ENCODE peak calls at places on chromosomes 3 and 15, in five cellular contexts. C, M, V, P and S are unnamed samples. For H3K4me1, the result is how much of the 10 kb centered on the place peaks cover.

GRCh38 chr3:31743690-31744089 is 211.0 kb downstream of the STT3B start:
- DNase-seq in M (no peak), P (no peak), C (no peak), V (no peak), S (peak)

GRCh38 chr3:132343018-132343612 is 25.9 kb downstream of the ACP3 start:
- DNase-seq in M (peak), C (peak), P (no peak), V (peak), S (no peak)

GRCh38 chr3:78497025-78497424 is 1270.8 kb downstream of the ROBO1 start:
- DNase-seq in M (no peak), P (no peak), V (no peak), C (no peak), S (peak)

GRCh38 chr3:173065543-173065970 is 75.5 kb downstream of the SPATA16 start:
- DNase-seq in V (peak), P (no peak), C (peak), M (no peak), S (no peak)

GRCh38 chr15:90167121-90167520 is 34.0 kb upstream of the SEMA4B start:
- DNase-seq in M (no peak), V (no peak), P (no peak), C (no peak), S (no peak)

GRCh38 chr15:84775867-84776449 is 27.6 kb downstream of the ZNF592 start:
- DNase-seq in V (no peak), M (no peak), C (no peak), P (no peak), S (no peak)

GRCh38 chr3:176293277-176293676 is 904.0 kb downstream of the TBL1XR1 start:
- DNase-seq in M (no peak), P (no peak), C (peak), V (no peak), S (no peak)

GRCh38 chr15:95718441-95718840 is 612.1 kb upstream of the NR2F2 start:
- DNase-seq in M (no peak), P (no peak), V (no peak), C (no peak), S (peak)

GRCh38 chr3:182618981-182619591 is 174.2 kb upstream of the ATP11B start:
- DNase-seq in P (no peak), V (peak), C (peak), M (no peak), S (no peak)

GRCh38 chr3:50242778-50243551 is 7.0 kb downstream of the GNAI2 start:
- DNase-seq in V (no peak), C (peak), M (peak), P (no peak), S (peak)

GRCh38 chr3:156614642-156615511 is 59.5 kb upstream of the TIPARP start:
- DNase-seq in V (peak), P (no peak), C (peak), M (peak), S (no peak)

GRCh38 chr3:172083995-172084409 is 44.6 kb downstream of the FNDC3B start:
- DNase-seq in M (no peak), P (no peak), C (no peak), V (no peak), S (no peak)

GRCh38 chr3:1766384-1766783 is 332.3 kb upstream of the CNTN4 start:
- DNase-seq in P (no peak), C (no peak), M (no peak), V (no peak), S (no peak)

GRCh38 chr3:84946240-84946639 is 12.5 kb upstream of the CADM2 start:
- DNase-seq in P (no peak), M (peak), V (peak), C (no peak), S (no peak)

GRCh38 chr15:99128411-99128810 is 23.5 kb downstream of the SYNM start:
- DNase-seq in M (no peak), P (no peak), C (no peak), V (no peak), S (no peak)

GRCh38 chr15:34239151-34239761 is 14.4 kb downstream of the EMC4 start:
- DNase-seq in P (no peak), V (peak), C (peak), M (peak), S (no peak)

GRCh38 chr15:50675524-50676144 is 11.0 kb downstream of the TRPM7 start:
- DNase-seq in M (peak), C (peak), P (no peak), V (peak), S (no peak)

GRCh38 chr3:15040844-15041243 is 24.3 kb downstream of the MRPS25 start:
- DNase-seq in M (no peak), V (no peak), C (peak), P (no peak), S (no peak)

GRCh38 chr3:13484861-13485590 is 4.9 kb downstream of the HDAC11 start:
- DNase-seq in V (peak), C (no peak), P (no peak), M (no peak), S (peak)

GRCh38 chr15:99507732-99508571 is 57.8 kb upstream of the MEF2A start:
- DNase-seq in P (no peak), C (peak), V (peak), M (no peak), S (peak)

GRCh38 chr3:99640214-99640851 is 1.9 kb downstream of the COL8A1 start:
- DNase-seq in C (peak), M (no peak), V (no peak), P (no peak), S (no peak)

GRCh38 chr3:61009025-61009424 is 242.2 kb downstream of the FHIT start:
- DNase-seq in P (no peak), C (no peak), M (peak), V (no peak), S (no peak)

GRCh38 chr15:68341851-68342336 is 64.3 kb downstream of the FEM1B start:
- DNase-seq in M (no peak), C (no peak), P (no peak), V (no peak), S (peak)

GRCh38 chr15:64703632-64703959 is 71.8 kb downstream of the RBPMS2 start:
- DNase-seq in M (no peak), C (no peak), V (no peak), P (no peak), S (no peak)

GRCh38 chr15:35168464-35168863 is 83.4 kb upstream of the NANOGP8 start:
- DNase-seq in C (peak), M (no peak), V (peak), P (no peak), S (no peak)

DNA sequence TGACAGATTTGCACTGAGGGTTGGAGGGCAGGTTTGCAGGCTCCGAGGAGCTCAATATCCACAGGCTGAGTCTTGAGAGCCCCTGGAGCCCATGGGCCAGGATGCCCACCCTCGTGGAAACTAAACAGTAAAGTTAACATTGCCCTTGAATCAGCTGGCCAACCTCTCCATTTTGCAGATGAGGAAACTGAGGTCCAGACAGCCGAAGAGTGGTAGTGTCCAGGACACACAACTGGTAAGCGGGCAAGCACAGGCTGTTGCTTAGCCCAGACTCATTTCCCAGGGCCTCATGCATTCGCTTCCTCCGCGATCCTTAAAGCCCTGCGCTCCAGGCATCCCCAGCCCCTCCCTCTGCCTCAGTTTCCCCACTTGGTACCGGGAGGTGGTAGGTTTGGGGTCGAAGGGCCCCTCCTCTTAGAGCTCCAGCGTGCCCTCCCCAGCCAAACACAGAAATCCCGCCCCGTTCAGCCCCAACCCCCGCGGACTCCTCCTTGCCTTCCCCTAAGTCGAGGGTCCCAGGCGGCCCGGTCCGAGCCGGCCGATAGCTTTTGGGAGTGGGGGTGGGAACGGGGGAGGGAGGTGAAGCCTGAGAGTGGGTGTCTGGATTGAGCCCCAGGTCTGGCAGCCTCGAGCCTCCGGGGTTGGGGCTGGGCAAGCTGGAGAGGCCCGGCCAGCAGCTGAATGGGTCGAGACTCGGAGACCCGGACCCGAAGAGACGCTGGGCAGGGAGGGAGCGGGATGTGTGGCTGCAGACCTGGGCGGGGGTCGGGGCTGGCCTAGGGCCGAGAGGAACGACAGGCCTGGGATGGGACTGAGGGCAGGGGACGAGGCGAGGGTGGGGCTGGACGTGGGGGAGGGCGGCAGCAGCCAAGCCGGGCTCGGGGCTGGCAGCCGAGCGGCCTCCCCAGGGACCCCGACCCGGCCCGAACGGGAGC is 3.6 kb downstream of the PTH1R start:
- DNase-seq in C (no peak), V (no peak), M (peak), P (no peak), S (peak)
- H3K4me3 ChIP-seq in C (peak), V (no peak), M (peak), P (no peak), S (peak)

GRCh38 chr3:57694146-57694545 is 1.3 kb upstream of the DENND6A start:
- DNase-seq in C (no peak), M (no peak), V (no peak), P (no peak), S (no peak)
- H3K27ac ChIP-seq in C (no peak), M (no peak), V (peak), P (no peak), S (no peak)

GRCh38 chr15:60535265-60535664 is 56.3 kb upstream of the ICE2 start:
- DNase-seq in C (no peak), P (no peak), M (peak), V (no peak), S (no peak)
- H3K4me1 ChIP-seq in C (under half), P (under half), M (under half), V (under half), S (under half)

DNA sequence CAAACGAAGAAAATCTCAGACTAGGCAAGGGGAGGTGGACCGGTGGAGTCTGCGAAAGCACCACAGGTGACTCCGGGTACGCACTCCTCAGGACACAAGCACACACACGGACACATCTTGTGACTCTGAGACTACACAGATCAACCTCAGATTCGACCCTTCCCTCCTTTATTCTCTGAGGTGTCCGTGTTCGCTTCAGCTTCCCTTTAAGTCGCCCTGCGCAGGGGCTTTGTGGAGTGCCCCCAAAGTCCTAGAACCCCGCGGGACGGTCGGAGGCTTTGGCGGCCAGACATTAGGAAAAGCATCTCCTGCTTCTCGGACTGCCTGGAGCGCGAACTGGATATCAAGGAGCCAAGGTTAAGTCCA is 805 bp downstream of the DGKG start:
- DNase-seq in V (no peak), P (no peak), C (no peak), M (peak), S (no peak)
- H3K4me3 ChIP-seq in V (peak), P (no peak), C (no peak), M (peak), S (peak)

GRCh38 chr3:52039426-52039825 is 16.9 kb downstream of the DUSP7 start:
- DNase-seq in P (no peak), C (no peak), V (no peak), M (no peak), S (no peak)
- H3K27ac ChIP-seq in P (no peak), C (no peak), V (no peak), M (no peak), S (peak)